ENCODE peak calls at places on chromosomes 7 and 10, in four cellular contexts. D is stimulated activated naive CD8-positive, alpha-beta T cell treated with anti-CD3 and anti-CD28 coated beads, Interleukin-15, amount 100 ng/mL, for 72 hours; W is stomach; S is renal cortical epithelial cell. G is an unnamed sample.

GRCh38 chr7:25392571-25393338 is 164.5 kb upstream of the NPVF start:
- DNase-seq in D (no peak), W (no peak), S (no peak), G (no peak)

GRCh38 chr7:36128448-36129047 is 24.5 kb upstream of the EEPD1 start:
- DNase-seq in D (no peak), W (peak), S (peak), G (peak)

GRCh38 chr10:13659887-13660544 is 73.3 kb downstream of the PRPF18 start:
- DNase-seq in D (peak), W (peak), S (peak), G (peak)

GRCh38 chr10:29119374-29119773 is 169.5 kb upstream of the LYZL1 start:
- DNase-seq in D (no peak), W (peak), S (no peak), G (peak)

GRCh38 chr7:37265876-37266275 is 182.8 kb downstream of the ELMO1 start:
- DNase-seq in D (no peak), W (no peak), S (no peak), G (no peak)

GRCh38 chr7:4042402-4042801 is 639.7 kb upstream of the FOXK1 start:
- DNase-seq in D (no peak), W (no peak), S (no peak), G (no peak)

GRCh38 chr10:75430000-75430763 is 1.2 kb upstream of the LRMDA start:
- DNase-seq in D (no peak), W (peak), S (no peak), G (no peak)

GRCh38 chr10:97063983-97064837 is 121.5 kb downstream of the SLIT1 start:
- DNase-seq in D (no peak), W (no peak), S (no peak), G (no peak)

GRCh38 chr10:70233939-70234300 is 691 bp upstream of the PPA1 start:
- DNase-seq in D (no peak), W (no peak), S (no peak), G (no peak)

GRCh38 chr10:79242620-79243152 is 104.6 kb upstream of the PPIF start:
- DNase-seq in D (peak), W (peak), S (no peak), G (peak)

GRCh38 chr7:115952832-115953231 is 77.7 kb downstream of the TFEC start:
- DNase-seq in D (no peak), W (no peak), S (no peak), G (no peak)

GRCh38 chr10:113578766-113579165 is 25.9 kb downstream of the HABP2 start:
- DNase-seq in D (no peak), W (no peak), S (no peak), G (no peak)

GRCh38 chr10:8073696-8074416 is 19.4 kb downstream of the GATA3 start:
- DNase-seq in D (no peak), W (no peak), S (no peak), G (no peak)

GRCh38 chr10:24008164-24009066 is 200.5 kb upstream of the KIAA1217 start:
- DNase-seq in D (no peak), W (no peak), S (peak), G (peak)

GRCh38 chr7:159125944-159126248 is 18.8 kb downstream of the VIPR2 start:
- DNase-seq in D (no peak), W (peak), S (no peak), G (no peak)

GRCh38 chr10:114395361-114396022 is 8.8 kb downstream of the AFAP1L2 start:
- DNase-seq in D (peak), W (no peak), S (no peak), G (no peak)

GRCh38 chr7:127938588-127938987 is 92.6 kb downstream of the LRRC4 start:
- DNase-seq in D (no peak), W (no peak), S (peak), G (peak)

GRCh38 chr10:71696635-71697326 is 22.8 kb downstream of the C10orf105 start:
- DNase-seq in D (peak), W (peak), S (no peak), G (peak)

GRCh38 chr10:90985301-90985700 is 64.4 kb upstream of the ANKRD1 start:
- DNase-seq in D (no peak), W (no peak), S (no peak), G (no peak)

GRCh38 chr10:29386347-29386999 is 97.6 kb downstream of the LYZL1 start:
- DNase-seq in D (no peak), W (no peak), S (peak), G (peak)

GRCh38 chr7:11592699-11593098 is 239.3 kb downstream of the THSD7A start:
- DNase-seq in D (no peak), W (no peak), S (no peak), G (no peak)

GRCh38 chr7:138478499-138478908 is 18.4 kb downstream of the TRIM24 start:
- DNase-seq in D (no peak), W (peak), S (peak), G (peak)

GRCh38 chr10:4347397-4347796 is 478.6 kb upstream of the AKR1E2 start:
- DNase-seq in D (no peak), W (no peak), S (no peak), G (no peak)

GRCh38 chr7:155984609-155985405 is 172.5 kb upstream of the SHH start:
- DNase-seq in D (no peak), W (peak), S (no peak), G (no peak)

GRCh38 chr10:89167915-89168314 is 39.2 kb downstream of the CH25H start:
- DNase-seq in D (no peak), W (no peak), S (no peak), G (no peak)

GRCh38 chr7:138015096-138015495 is 13.2 kb upstream of the CREB3L2 start:
- DNase-seq in D (no peak), W (no peak), S (no peak), G (no peak)

GRCh38 chr7:34042406-34042805 is 137.1 kb downstream of the BMPER start:
- DNase-seq in D (no peak), W (no peak), S (no peak), G (no peak)

GRCh38 chr7:106731207-106731606 is 70.2 kb upstream of the CCDC71L start:
- DNase-seq in D (no peak), W (no peak), S (no peak), G (no peak)

G was measured in kidney tubule cell.